ENCODE peak calls at places on chromosomes 5 and 9, in seven cellular contexts. C is Panc1, G is heart right ventricle, B is colonic mucosa, E is breast epithelium, X is K562, O is DND-41. J is an unnamed sample. For H3K4me1, the result is how much of the 10 kb centered on the place peaks cover.

GRCh38 chr9:61674882-61675281 is 485.0 kb downstream of the SPATA31A7 start:
- DNase-seq in C (no peak), G (no peak), B (no peak), E (no peak), X (no peak), O (no peak), J (no peak)

GRCh38 chr9:90966475-90967150 is 165.0 kb downstream of the SYK start:
- DNase-seq in C (no peak), G (no peak), B (no peak), E (no peak), X (no peak), O (no peak), J (no peak)

GRCh38 chr5:85545129-85545528 is 1072.6 kb upstream of the COX7C start:
- DNase-seq in C (no peak), G (no peak), B (no peak), E (no peak), X (no peak), O (no peak), J (no peak)

GRCh38 chr5:135120951-135121350 is 86.9 kb upstream of the PITX1 start:
- DNase-seq in C (no peak), G (no peak), B (no peak), E (no peak), X (no peak), O (no peak), J (no peak)

GRCh38 chr9:93071464-93071863 is 13.0 kb downstream of the SUSD3 start:
- DNase-seq in C (no peak), G (no peak), B (no peak), E (no peak), X (peak), O (peak), J (no peak)

GRCh38 chr5:101942321-101942882 is 353.7 kb downstream of the SLCO4C1 start:
- DNase-seq in C (peak), G (no peak), B (peak), E (no peak), X (no peak), O (peak), J (no peak)

GRCh38 chr9:32251539-32251938 is 132.9 kb upstream of the ACO1 start:
- DNase-seq in C (no peak), G (no peak), B (peak), E (no peak), X (peak), O (peak), J (no peak)

GRCh38 chr9:32550046-32550608 is 2.0 kb upstream of the SMIM27 start:
- DNase-seq in C (no peak), G (no peak), B (no peak), E (no peak), X (no peak), O (no peak), J (no peak)

GRCh38 chr5:111983459-111983858 is 226.5 kb upstream of the NREP start:
- DNase-seq in C (no peak), G (no peak), B (no peak), E (no peak), X (no peak), O (no peak), J (no peak)

GRCh38 chr5:17001418-17001817 is 65.3 kb upstream of the MYO10 start:
- DNase-seq in C (no peak), G (no peak), B (no peak), E (no peak), X (no peak), O (no peak), J (no peak)

GRCh38 chr5:159956074-159956473 is 39.8 kb downstream of the ADRA1B start:
- DNase-seq in C (no peak), G (no peak), B (no peak), E (no peak), X (no peak), O (no peak), J (no peak)

GRCh38 chr9:83296123-83296522 is 233.2 kb upstream of the RASEF start:
- DNase-seq in C (no peak), G (no peak), B (no peak), E (no peak), X (no peak), O (peak), J (no peak)

GRCh38 chr9:4566806-4567205 is 76.5 kb downstream of the SLC1A1 start:
- DNase-seq in C (no peak), G (no peak), B (no peak), E (no peak), X (no peak), O (no peak), J (no peak)

GRCh38 chr9:86098793-86099694 is at the start of gene GOLM1:
- DNase-seq in C (no peak), G (peak), B (peak), E (no peak), X (peak), O (no peak), J (peak)

GRCh38 chr9:131289301-131290038 is at the start of gene PLPP7:
- DNase-seq in C (no peak), G (peak), B (no peak), E (no peak), X (peak), O (no peak), J (no peak)

GRCh38 chr5:5179597-5179996 is 39.5 kb downstream of the ADAMTS16 start:
- DNase-seq in C (no peak), G (no peak), B (no peak), E (no peak), X (no peak), O (no peak), J (no peak)

GRCh38 chr5:1118231-1118698 is 6.4 kb upstream of the SLC12A7 start:
- DNase-seq in C (no peak), G (no peak), B (no peak), E (no peak), X (no peak), O (no peak), J (no peak)

GRCh38 chr5:61576556-61576955 is 244.5 kb downstream of the ZSWIM6 start:
- DNase-seq in C (no peak), G (no peak), B (no peak), E (no peak), X (no peak), O (no peak), J (no peak)

GRCh38 chr9:124795881-124796415 is 19.0 kb downstream of the OLFML2A start:
- DNase-seq in C (no peak), G (peak), B (no peak), E (no peak), X (no peak), O (no peak), J (no peak)

GRCh38 chr5:159240301-159240870 is 22.7 kb upstream of the UBLCP1 start:
- DNase-seq in C (peak), G (no peak), B (no peak), E (no peak), X (peak), O (no peak), J (no peak)

GRCh38 chr5:151825445-151825844 is 53.7 kb downstream of the G3BP1 start:
- DNase-seq in C (peak), G (no peak), B (peak), E (no peak), X (peak), O (peak), J (peak)

GRCh38 chr5:173883347-173883924 is 4.7 kb upstream of the CPEB4 start:
- DNase-seq in C (no peak), G (no peak), B (no peak), E (no peak), X (no peak), O (no peak), J (no peak)

GRCh38 chr5:38403407-38403806 is 145.0 kb downstream of the EGFLAM start:
- DNase-seq in C (no peak), G (no peak), B (no peak), E (no peak), X (no peak), O (no peak), J (no peak)

GRCh38 chr9:127388856-127389238 is 8.1 kb upstream of the SLC2A8 start:
- DNase-seq in C (no peak), G (no peak), B (no peak), E (no peak), X (no peak), O (no peak), J (no peak)

GRCh38 chr9:114571391-114571790 is 16.2 kb upstream of the ATP6V1G1 start:
- DNase-seq in C (no peak), G (no peak), B (no peak), E (no peak), X (no peak), O (no peak), J (no peak)

GRCh38 chr5:124199902-124200301 is 546.5 kb downstream of the ZNF608 start:
- DNase-seq in C (no peak), G (no peak), B (no peak), E (no peak), X (no peak), O (no peak), J (no peak)

GRCh38 chr5:83645936-83646335 is 74.7 kb downstream of the HAPLN1 start:
- DNase-seq in C (no peak), G (no peak), B (no peak), E (no peak), X (no peak), O (no peak), J (no peak)

GRCh38 chr5:93580387-93581100 is 475 bp downstream of the NR2F1-AS1 start:
- DNase-seq in C (no peak), G (no peak), B (no peak), E (no peak), X (no peak), O (no peak), J (no peak)

GRCh38 chr9:121684381-121685145 is 33.1 kb downstream of the DAB2IP start:
- DNase-seq in C (no peak), G (peak), B (peak), E (no peak), X (peak), O (peak), J (peak)

GRCh38 chr9:86783884-86784283 is 163.4 kb downstream of the GAS1 start:
- DNase-seq in C (no peak), G (no peak), B (no peak), E (no peak), X (no peak), O (no peak), J (no peak)

GRCh38 chr9:133484671-133485437 is 6.0 kb upstream of the SLC2A6 start:
- DNase-seq in C (no peak), G (no peak), B (no peak), E (no peak), X (peak), O (no peak), J (peak)

GRCh38 chr5:17094830-17095229 is 122.6 kb upstream of the BASP1 start:
- DNase-seq in C (no peak), G (no peak), B (no peak), E (no peak), X (no peak), O (no peak), J (peak)

GRCh38 chr9:126218726-126219125 is 107.9 kb upstream of the MVB12B start:
- DNase-seq in C (no peak), G (no peak), B (peak), E (no peak), X (no peak), O (no peak), J (no peak)
- H3K4me1 ChIP-seq in C (under half), G (under half), B (under half), E (under half), X (under half), O (under half), J (under half)

DNA sequence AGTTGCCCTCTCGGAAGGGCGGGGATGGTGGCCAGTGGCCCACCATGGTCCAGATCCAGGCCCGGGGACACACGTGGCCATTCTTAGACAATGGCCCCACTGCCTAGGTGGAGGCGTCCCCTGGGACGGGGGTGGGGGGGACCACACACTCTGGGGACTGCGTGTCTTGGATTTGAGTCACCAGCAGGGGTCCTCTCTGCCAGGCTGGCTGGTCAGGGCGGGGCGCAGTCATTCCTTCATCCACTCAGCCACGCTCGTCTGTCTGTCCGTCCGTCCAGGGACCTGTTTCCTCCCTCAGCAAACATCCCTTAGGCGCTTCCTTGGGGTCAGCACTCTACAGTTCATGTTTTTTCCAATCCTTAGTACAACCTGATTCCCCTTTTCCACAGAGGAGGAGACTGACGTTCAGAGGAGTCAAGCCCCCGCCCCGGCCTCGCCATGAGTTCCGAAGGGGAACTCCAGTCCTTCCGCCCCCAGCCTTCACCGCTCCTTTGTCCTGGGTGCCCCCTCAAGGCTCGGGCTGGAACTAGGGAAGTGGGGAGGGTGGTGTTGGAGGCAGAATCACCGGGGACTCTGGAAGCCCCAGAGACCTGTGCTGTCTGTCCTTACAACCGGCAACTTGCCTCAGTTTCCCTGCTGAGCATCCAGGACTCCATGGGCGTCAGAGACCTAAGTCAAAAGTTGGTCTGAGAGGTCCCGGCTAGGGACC is 276.6 kb upstream of the MVB12B start:
- DNase-seq in C (no peak), G (no peak), B (no peak), E (no peak), X (peak), O (no peak), J (peak)
- TF ChIP-seq CTCF in C (no peak), G (no peak), B (no peak), E (no peak), X (no peak), O (no peak), J (no peak)

DNA sequence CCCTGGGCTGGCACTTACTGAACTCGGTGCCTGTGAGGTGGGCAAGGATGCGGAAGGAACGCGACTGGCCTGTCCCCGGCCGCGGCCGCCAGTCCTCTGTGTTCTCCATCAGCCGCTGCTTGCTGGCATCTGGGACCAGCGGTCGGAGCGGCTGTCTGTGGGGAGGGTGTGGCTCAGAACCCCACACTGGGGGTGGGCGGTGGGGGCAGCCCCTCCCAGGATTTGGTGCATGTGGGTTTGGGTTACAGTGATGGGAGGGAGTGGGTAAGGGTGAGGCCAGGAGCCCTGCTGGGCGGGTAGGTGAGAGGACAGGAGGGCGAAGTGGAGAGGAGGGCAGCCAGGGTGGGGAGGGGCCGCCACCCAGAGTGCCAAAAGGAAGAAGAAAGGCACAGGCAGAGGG is 6.4 kb downstream of the PDLIM7 start:
- DNase-seq in C (no peak), G (no peak), B (no peak), E (no peak), X (no peak), O (no peak), J (no peak)
- H3K4me1 ChIP-seq in C (under half), G (under half), B (under half), E (under half), X (half or more), O (under half), J (under half)

DNA sequence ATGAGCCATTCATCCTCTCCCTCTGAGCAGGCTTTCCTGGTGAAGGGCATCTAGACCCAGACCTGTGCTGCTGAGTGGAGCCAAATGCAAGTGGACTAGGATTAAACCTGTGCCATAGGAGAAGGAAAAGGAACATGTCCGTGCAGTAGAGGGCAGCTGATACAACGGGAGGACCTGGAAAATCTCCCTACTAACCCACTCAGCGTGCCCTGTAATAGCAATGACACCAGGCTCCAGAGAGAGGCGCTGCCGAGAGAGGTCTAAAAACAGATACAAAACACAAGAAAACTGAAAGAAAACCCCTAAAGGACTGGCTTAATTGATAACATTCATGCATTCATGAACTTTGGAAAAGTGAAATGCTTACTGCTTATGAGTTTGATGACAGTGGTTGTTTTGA is 60.8 kb downstream of the PFDN1 start:
- DNase-seq in C (no peak), G (no peak), B (no peak), E (no peak), X (no peak), O (no peak), J (no peak)
- TF ChIP-seq CTCF in C (peak), G (no peak), B (no peak), E (no peak), X (no peak), O (peak), J (no peak)

GRCh38 chr5:78760411-78761169 is 112.0 kb upstream of the LHFPL2 start:
- DNase-seq in C (no peak), G (no peak), B (no peak), E (no peak), X (no peak), O (no peak), J (no peak)

GRCh38 chr5:78765756-78766411 is 117.3 kb upstream of the LHFPL2 start:
- DNase-seq in C (no peak), G (no peak), B (no peak), E (no peak), X (no peak), O (no peak), J (no peak)

GRCh38 chr5:78758169-78758839 is 109.7 kb upstream of the LHFPL2 start:
- DNase-seq in C (no peak), G (no peak), B (no peak), E (no peak), X (no peak), O (no peak), J (no peak)

GRCh38 chr5:78763659-78764189 is 115.2 kb upstream of the LHFPL2 start:
- DNase-seq in C (no peak), G (no peak), B (no peak), E (no peak), X (no peak), O (no peak), J (no peak)

GRCh38 chr5:78761831-78762230 is 113.3 kb upstream of the LHFPL2 start:
- DNase-seq in C (no peak), G (no peak), B (no peak), E (no peak), X (no peak), O (no peak), J (no peak)
- H3K4me1 ChIP-seq in C (under half), G (under half), B (under half), E (under half), X (under half), O (under half), J (under half)

GRCh38 chr5:127375124-127375523 is 84.5 kb downstream of the MEGF10 start:
- DNase-seq in C (no peak), G (no peak), B (no peak), E (no peak), X (no peak), O (no peak), J (no peak)

GRCh38 chr5:127369772-127370171 is 79.2 kb downstream of the MEGF10 start:
- DNase-seq in C (no peak), G (no peak), B (no peak), E (no peak), X (no peak), O (no peak), J (no peak)

GRCh38 chr5:127367912-127368468 is 77.4 kb downstream of the MEGF10 start:
- DNase-seq in C (no peak), G (no peak), B (no peak), E (no peak), X (no peak), O (no peak), J (no peak)

GRCh38 chr5:127373858-127374491 is 83.4 kb downstream of the MEGF10 start:
- DNase-seq in C (no peak), G (no peak), B (no peak), E (no peak), X (peak), O (no peak), J (no peak)
- TF ChIP-seq CTCF in C (peak), G (no peak), B (peak), E (no peak), X (peak), O (peak), J (no peak)

J was measured in mucosa of descending colon.